ENCODE peak calls at places on chromosomes 5 and 9, in five cellular contexts. F, S, V, Z and G are unnamed samples. For H3K4me1, the result is how much of the 10 kb centered on the place peaks cover.

GRCh38 chr5:73678322-73678740 is 52.3 kb downstream of the ARHGEF28 start:
- DNase-seq in V (no peak), S (no peak), F (peak), Z (no peak), G (no peak)

GRCh38 chr5:125700380-125700856 is 722.8 kb upstream of the GRAMD2B start:
- DNase-seq in V (no peak), Z (no peak), S (no peak), F (peak), G (peak)

GRCh38 chr5:132017738-132018625 is 6.5 kb upstream of the ACSL6 start:
- DNase-seq in S (no peak), Z (no peak), F (no peak), V (no peak), G (no peak)

GRCh38 chr5:159933531-159934485 is 17.5 kb downstream of the ADRA1B start:
- DNase-seq in Z (no peak), S (no peak), V (no peak), F (no peak), G (no peak)

GRCh38 chr5:121640298-121640697 is 211.4 kb upstream of the FTMT start:
- DNase-seq in F (no peak), V (no peak), S (no peak), Z (no peak), G (no peak)

GRCh38 chr9:105054488-105054887 is 126.5 kb upstream of the ABCA1 start:
- DNase-seq in V (no peak), S (no peak), Z (no peak), F (peak), G (no peak)

GRCh38 chr5:125149503-125149902 is 403.1 kb upstream of the ZNF608 start:
- DNase-seq in F (no peak), Z (no peak), S (no peak), V (no peak), G (no peak)

GRCh38 chr9:6545017-6545691 is 100.4 kb downstream of the GLDC start:
- DNase-seq in Z (no peak), F (no peak), V (no peak), S (no peak), G (no peak)

GRCh38 chr9:116232425-116233159 is 79.0 kb downstream of the PAPPA start:
- DNase-seq in S (no peak), Z (no peak), V (no peak), F (no peak), G (no peak)

GRCh38 chr9:27453860-27454553 is 70.1 kb upstream of the IFNK start:
- DNase-seq in F (no peak), V (no peak), Z (no peak), S (no peak), G (no peak)

GRCh38 chr5:109826426-109826825 is 136.7 kb downstream of the MAN2A1 start:
- DNase-seq in V (no peak), S (no peak), Z (no peak), F (no peak), G (no peak)

GRCh38 chr5:31731016-31731415 is 92.1 kb downstream of the PDZD2 start:
- DNase-seq in F (no peak), S (no peak), Z (no peak), V (peak), G (no peak)

GRCh38 chr5:131209506-131210191 is 38.9 kb downstream of the LYRM7 start:
- DNase-seq in S (no peak), Z (no peak), V (no peak), F (no peak), G (no peak)

GRCh38 chr9:73615557-73615956 is 463.9 kb downstream of the ANXA1 start:
- DNase-seq in S (no peak), V (peak), Z (no peak), F (no peak), G (no peak)

GRCh38 chr9:127837346-127837745 is 17.1 kb downstream of the ENG start:
- DNase-seq in Z (no peak), F (no peak), V (no peak), S (no peak), G (no peak)

GRCh38 chr5:35811108-35811741 is 45.5 kb upstream of the IL7R start:
- DNase-seq in Z (no peak), F (no peak), S (no peak), V (no peak), G (no peak)

GRCh38 chr5:38467353-38468040 is 88.9 kb downstream of the LIFR start:
- DNase-seq in S (no peak), Z (no peak), V (no peak), F (no peak), G (peak)

GRCh38 chr5:156778752-156779151 is 71.3 kb upstream of the PPP1R2B start:
- DNase-seq in S (no peak), F (no peak), Z (no peak), V (no peak), G (no peak)
- H2AFZ ChIP-seq in S (no peak), F (no peak), Z (no peak), V (peak), G (no peak)

GRCh38 chr9:111678293-111678692 is 16.9 kb downstream of the GNG10 start:
- DNase-seq in S (no peak), V (no peak), Z (no peak), F (peak), G (no peak)

GRCh38 chr9:111679199-111679598 is 17.8 kb downstream of the GNG10 start:
- DNase-seq in F (no peak), Z (no peak), S (no peak), V (no peak), G (no peak)

DNA sequence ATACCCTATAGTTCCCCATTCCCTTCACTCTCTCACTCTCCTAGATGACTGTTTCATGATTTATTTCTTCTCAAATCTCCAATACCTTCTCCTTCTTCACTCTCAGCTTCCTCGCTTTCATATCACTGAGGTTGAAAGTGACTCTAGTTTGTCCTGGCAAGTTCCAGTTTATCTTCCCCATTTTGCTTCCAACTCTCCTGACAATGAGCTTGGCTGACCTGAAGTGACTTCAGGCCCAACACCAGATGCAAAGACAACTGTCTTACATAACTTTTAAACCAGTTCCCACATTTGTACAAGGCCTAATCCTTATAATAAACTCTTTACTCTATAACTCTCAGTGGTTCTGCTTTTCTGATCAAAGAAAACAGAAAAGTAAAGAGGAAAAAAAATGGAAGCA is 21.9 kb downstream of the GNG10 start:
- DNase-seq in V (no peak), Z (no peak), F (no peak), S (no peak), G (no peak)
- TF ChIP-seq MAX in V (no peak), Z (no peak), F (no peak), S (no peak), G (no peak)

DNA sequence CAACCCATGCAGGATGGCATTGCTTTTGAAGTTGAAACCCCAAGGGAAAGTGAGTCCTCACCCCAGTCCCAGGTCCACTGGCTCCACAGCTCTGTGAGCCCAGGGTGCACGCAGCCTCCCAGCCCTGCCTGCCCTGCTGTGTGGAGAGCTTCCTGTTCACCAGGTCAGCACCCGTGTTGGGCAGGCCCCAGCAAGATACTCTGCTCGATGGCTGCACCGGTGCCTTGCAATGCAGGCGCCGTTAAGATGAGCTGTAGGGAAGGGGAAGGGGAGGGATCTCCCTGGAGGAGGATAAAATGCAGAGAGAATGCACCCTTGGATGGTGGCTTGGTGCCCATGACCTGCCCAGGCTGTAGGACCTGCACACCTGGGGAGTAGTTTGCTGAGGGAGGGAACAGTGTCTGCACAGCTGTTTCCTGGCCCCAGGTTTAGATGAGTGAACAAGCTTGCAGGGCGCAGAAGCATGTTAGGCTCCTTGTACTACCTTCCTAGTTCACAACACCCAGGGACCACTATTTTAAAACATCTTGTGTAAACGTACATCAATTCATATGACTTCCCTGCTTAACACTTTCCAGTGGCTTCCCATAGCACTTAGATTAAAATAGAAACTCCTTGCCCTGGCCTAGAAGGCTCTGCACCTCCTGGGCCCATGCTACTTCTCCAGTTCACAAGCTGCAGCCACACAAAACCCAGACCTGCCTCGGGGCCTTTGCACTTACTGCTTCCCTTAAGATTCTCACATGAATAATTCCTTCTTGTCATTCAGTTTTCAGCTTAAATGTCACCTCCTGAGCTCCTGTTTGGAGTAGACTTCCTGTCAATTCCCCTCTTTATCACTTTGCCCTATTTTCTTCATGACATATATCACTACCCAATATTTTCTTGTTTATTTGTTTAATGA is 19.6 kb downstream of the FAT2 start:
- DNase-seq in S (no peak), F (no peak), Z (no peak), V (no peak), G (no peak)
- H3K4me1 ChIP-seq in S (under half), F (under half), Z (under half), V (under half), G (under half)

GRCh38 chr5:67238191-67238590 is 41.6 kb upstream of the CD180 start:
- DNase-seq in V (no peak), F (no peak), Z (no peak), S (no peak), G (no peak)

GRCh38 chr5:67233075-67233474 is 36.5 kb upstream of the CD180 start:
- DNase-seq in F (no peak), V (no peak), S (no peak), Z (no peak), G (no peak)

GRCh38 chr5:67234671-67235176 is 38.1 kb upstream of the CD180 start:
- DNase-seq in F (peak), S (no peak), V (no peak), Z (no peak), G (peak)

GRCh38 chr5:67240846-67241245 is 44.2 kb upstream of the CD180 start:
- DNase-seq in S (no peak), F (no peak), V (no peak), Z (no peak), G (no peak)

GRCh38 chr5:67235399-67236110 is 39.0 kb upstream of the CD180 start:
- DNase-seq in S (no peak), Z (no peak), F (peak), V (no peak), G (no peak)
- H2AFZ ChIP-seq in S (no peak), Z (no peak), F (peak), V (no peak), G (no peak)

GRCh38 chr5:157710431-157710830 is 20.8 kb upstream of the THG1L start:
- DNase-seq in F (no peak), Z (no peak), V (no peak), S (no peak), G (no peak)

GRCh38 chr5:157708866-157709265 is 22.4 kb upstream of the THG1L start:
- DNase-seq in F (no peak), V (no peak), S (no peak), Z (no peak), G (no peak)

GRCh38 chr5:157714036-157714435 is 17.2 kb upstream of the THG1L start:
- DNase-seq in Z (no peak), F (no peak), V (no peak), S (no peak), G (no peak)

GRCh38 chr5:157709346-157709745 is 21.9 kb upstream of the THG1L start:
- DNase-seq in S (no peak), F (no peak), Z (no peak), V (no peak), G (no peak)

DNA sequence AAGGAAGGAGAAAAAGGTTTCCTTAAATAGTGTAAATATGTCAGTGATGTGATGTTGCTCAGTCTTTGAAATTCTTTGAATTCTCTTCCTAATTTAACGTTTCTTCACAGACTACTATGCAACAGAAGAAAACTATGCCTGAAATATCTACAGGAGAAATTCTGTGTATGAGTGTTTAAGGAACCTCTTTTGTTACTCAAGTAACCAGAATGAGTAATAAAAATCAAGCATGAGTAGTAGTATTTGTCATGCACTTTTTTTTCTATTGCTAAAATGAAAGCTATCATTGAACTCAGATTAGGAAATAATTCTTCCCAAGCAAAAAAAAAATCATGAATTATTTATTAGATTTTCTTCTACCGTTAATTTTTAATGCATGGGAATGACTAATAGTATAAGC is 20.3 kb upstream of the THG1L start:
- DNase-seq in V (no peak), F (no peak), Z (no peak), S (no peak), G (no peak)
- TF ChIP-seq MAX in V (no peak), F (no peak), Z (no peak), S (no peak), G (no peak)

GRCh38 chr5:180692426-180692825 is 43.0 kb upstream of the FLT4 start:
- DNase-seq in F (no peak), V (no peak), Z (no peak), S (no peak), G (no peak)
- H3K4me1 ChIP-seq in F (under half), V (under half), Z (under half), S (under half), G (under half)

DNA sequence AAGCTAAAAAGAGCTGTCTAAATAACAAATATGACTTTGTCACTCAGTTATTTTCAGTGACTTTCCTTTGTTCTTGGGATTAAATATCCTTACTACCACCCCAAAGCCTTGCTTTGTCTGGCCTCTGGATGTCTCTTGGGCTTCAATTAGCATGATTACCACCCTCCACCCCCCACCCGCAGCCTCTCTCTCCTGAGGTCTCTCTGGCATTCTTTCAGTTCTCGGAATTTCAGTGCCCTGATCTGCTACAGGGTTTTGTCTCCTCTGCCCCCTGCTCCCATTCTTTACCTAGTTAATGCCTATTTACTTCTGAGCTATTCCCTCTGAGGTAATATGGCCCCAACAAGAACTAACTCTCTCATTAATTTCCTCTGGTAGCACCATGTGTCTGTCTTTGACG is 376.4 kb downstream of the DEPDC1B start:
- DNase-seq in V (peak), S (no peak), F (no peak), Z (no peak), G (no peak)
- H2AFZ ChIP-seq in V (no peak), S (no peak), F (no peak), Z (no peak), G (no peak)

DNA sequence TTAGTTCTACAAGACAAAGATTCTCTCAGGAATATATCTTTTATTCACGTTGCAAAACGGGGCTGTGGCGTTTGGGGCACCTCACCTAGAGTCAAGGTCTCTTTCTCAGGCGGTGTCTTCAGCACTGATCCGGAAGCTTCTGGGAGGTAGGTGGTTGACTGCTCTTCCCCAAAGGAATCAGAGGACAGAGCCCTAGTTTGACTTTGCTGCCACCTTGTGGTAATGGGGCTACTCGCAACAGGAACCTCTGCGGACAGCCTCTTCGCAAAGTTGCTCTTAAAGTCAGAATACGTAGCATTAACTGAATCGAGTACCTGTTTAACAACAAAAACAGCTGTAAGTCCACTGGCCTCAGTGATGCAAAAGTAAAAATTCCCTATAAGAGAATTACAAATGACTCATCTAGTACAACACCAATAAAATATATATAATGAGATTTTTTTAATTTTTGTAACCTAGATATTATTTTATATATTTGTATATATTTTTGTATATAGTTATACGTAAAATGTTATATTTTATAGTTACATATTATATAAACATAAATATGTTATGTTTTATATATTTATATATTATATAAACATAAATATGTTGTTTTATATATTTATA is 13.3 kb upstream of the GPX8 start:
- DNase-seq in V (peak), S (peak), F (peak), Z (peak), G (peak)
- TF ChIP-seq MAX in V (no peak), S (no peak), F (no peak), Z (no peak), G (no peak)

GRCh38 chr9:134707731-134708671 is 66.4 kb downstream of the COL5A1 start:
- DNase-seq in V (no peak), F (no peak), S (no peak), Z (no peak), G (no peak)

GRCh38 chr9:134706522-134706921 is 64.9 kb downstream of the COL5A1 start:
- DNase-seq in Z (no peak), S (no peak), V (no peak), F (no peak), G (no peak)

GRCh38 chr9:134707031-134707680 is 65.6 kb downstream of the COL5A1 start:
- DNase-seq in F (peak), S (no peak), V (no peak), Z (no peak), G (peak)

GRCh38 chr9:134704499-134704898 is 62.9 kb downstream of the COL5A1 start:
- DNase-seq in S (no peak), V (no peak), F (no peak), Z (no peak), G (peak)

DNA sequence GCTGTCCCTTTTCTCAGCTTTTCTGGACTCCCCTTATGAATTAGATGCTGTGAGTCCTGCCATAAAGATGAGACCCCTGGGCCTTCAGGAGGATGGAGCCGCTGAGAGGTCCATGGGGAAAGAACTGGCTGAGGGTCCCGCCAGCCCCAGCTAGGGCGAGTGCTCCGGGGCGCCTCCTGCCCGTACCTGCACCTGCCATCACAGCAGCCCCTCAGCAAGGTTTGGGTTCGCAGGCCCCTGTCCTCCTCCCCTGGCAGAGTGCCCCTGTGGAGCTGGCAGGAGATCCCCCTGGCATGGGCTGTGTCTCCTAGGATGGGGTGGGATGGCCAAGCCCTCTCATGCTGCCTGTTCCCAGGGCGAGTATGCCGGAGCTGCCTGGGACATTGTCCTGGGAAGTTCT is 64.2 kb downstream of the COL5A1 start:
- DNase-seq in F (no peak), V (no peak), Z (no peak), S (no peak), G (no peak)
- H3K4me1 ChIP-seq in F (under half), V (under half), Z (under half), S (under half), G (under half)

GRCh38 chr9:133322701-133323100 is 13.3 kb downstream of the SURF6 start:
- DNase-seq in S (no peak), V (no peak), F (no peak), Z (no peak), G (no peak)
- H2AFZ ChIP-seq in S (no peak), V (no peak), F (no peak), Z (no peak), G (no peak)